ENCODE peak calls at places on chromosomes 1 and 21, in ten cellular contexts. Z is ovary; U is left colon; B is cardiac fibroblast; H is central memory CD4-positive, alpha-beta T cell; X is adipocyte; V is Kasumi-1; A is NCI-H446 treated with DMSO at 0.1 percent for 48 hours; L is ELF-1; T is tibial nerve. R is an unnamed sample.

GRCh38 chr1:115669002-115669673 is 27.4 kb downstream of the VANGL1 start:
- DNase-seq in Z (no peak), U (no peak), B (peak), H (no peak), X (peak), V (no peak), A (no peak), L (no peak), T (no peak), R (no peak)

GRCh38 chr1:229027622-229028182 is 243.2 kb upstream of the RAB4A start:
- DNase-seq in Z (peak), U (no peak), B (peak), H (no peak), X (no peak), V (peak), A (no peak), L (peak), T (peak), R (no peak)

GRCh38 chr1:55466921-55467320 is 251.8 kb upstream of the USP24 start:
- DNase-seq in Z (no peak), U (no peak), B (no peak), H (no peak), X (peak), V (no peak), A (no peak), L (no peak), T (no peak), R (no peak)

GRCh38 chr1:221708076-221708571 is 33.8 kb downstream of the DUSP10 start:
- DNase-seq in Z (no peak), U (no peak), B (peak), H (peak), X (peak), V (peak), A (no peak), L (no peak), T (no peak), R (no peak)

GRCh38 chr1:158037876-158038359 is 44.5 kb downstream of the KIRREL1 start:
- DNase-seq in Z (peak), U (peak), B (peak), H (no peak), X (peak), V (no peak), A (peak), L (no peak), T (no peak), R (no peak)

GRCh38 chr1:9369964-9370788 is 77.5 kb downstream of the SPSB1 start:
- DNase-seq in Z (no peak), U (no peak), B (no peak), H (no peak), X (no peak), V (no peak), A (no peak), L (no peak), T (no peak), R (no peak)

GRCh38 chr1:197787623-197788536 is 12.6 kb upstream of the DENND1B start:
- DNase-seq in Z (no peak), U (no peak), B (no peak), H (no peak), X (no peak), V (no peak), A (no peak), L (no peak), T (no peak), R (no peak)

GRCh38 chr1:228362884-228363450 is 43.7 kb downstream of the TRIM11 start:
- DNase-seq in Z (no peak), U (no peak), B (no peak), H (no peak), X (no peak), V (no peak), A (no peak), L (no peak), T (no peak), R (no peak)

GRCh38 chr1:45545019-45545493 is 5.6 kb upstream of the AKR1A1 start:
- DNase-seq in Z (no peak), U (no peak), B (no peak), H (no peak), X (no peak), V (no peak), A (no peak), L (no peak), T (no peak), R (no peak)

GRCh38 chr1:223765036-223765718 is 52.8 kb downstream of the CAPN2 start:
- DNase-seq in Z (no peak), U (peak), B (peak), H (no peak), X (peak), V (no peak), A (no peak), L (peak), T (peak), R (peak)

GRCh38 chr1:184686540-184686939 is 68.1 kb downstream of the EDEM3 start:
- DNase-seq in Z (no peak), U (no peak), B (no peak), H (no peak), X (peak), V (peak), A (no peak), L (no peak), T (no peak), R (no peak)

GRCh38 chr1:6490181-6491075 is 1.0 kb downstream of the PLEKHG5 start:
- DNase-seq in Z (peak), U (peak), B (peak), H (no peak), X (peak), V (no peak), A (no peak), L (peak), T (no peak), R (peak)

GRCh38 chr1:220028496-220028895 is 17.8 kb downstream of the EPRS1 start:
- DNase-seq in Z (no peak), U (no peak), B (no peak), H (no peak), X (no peak), V (no peak), A (peak), L (no peak), T (no peak), R (no peak)

GRCh38 chr1:234870020-234870378 is 258.6 kb downstream of the TOMM20 start:
- DNase-seq in Z (no peak), U (no peak), B (no peak), H (no peak), X (no peak), V (no peak), A (peak), L (no peak), T (no peak), R (no peak)

GRCh38 chr1:7810395-7810794 is 26.3 kb downstream of the PER3 start:
- DNase-seq in Z (no peak), U (no peak), B (peak), H (no peak), X (peak), V (no peak), A (no peak), L (no peak), T (no peak), R (no peak)

GRCh38 chr1:84090447-84091244 is 53.4 kb upstream of the PRKACB start:
- DNase-seq in Z (no peak), U (no peak), B (peak), H (peak), X (no peak), V (no peak), A (no peak), L (no peak), T (no peak), R (peak)

GRCh38 chr1:171420810-171421209 is 64.5 kb upstream of the PRRC2C start:
- DNase-seq in Z (no peak), U (no peak), B (no peak), H (no peak), X (no peak), V (no peak), A (no peak), L (no peak), T (no peak), R (no peak)

GRCh38 chr21:41933259-41934079 is 20.3 kb downstream of the C2CD2 start:
- DNase-seq in Z (no peak), U (no peak), B (peak), H (no peak), X (no peak), V (peak), A (no peak), L (no peak), T (no peak), R (no peak)

GRCh38 chr1:55827350-55827749 is 612.2 kb upstream of the USP24 start:
- DNase-seq in Z (no peak), U (no peak), B (peak), H (no peak), X (peak), V (no peak), A (no peak), L (peak), T (no peak), R (peak)

GRCh38 chr21:42234464-42235241 is 15.7 kb downstream of the ABCG1 start:
- DNase-seq in Z (peak), U (peak), B (peak), H (peak), X (no peak), V (no peak), A (no peak), L (peak), T (no peak), R (peak)

R was measured in colonic mucosa.